ENCODE peak calls at places on chromosomes 7 and 10, in eight cellular contexts. One of them, this sample, is unnamed.

GRCh38 chr10:45246522-45246921 is 68.9 kb downstream of the OR13A1 start:
- DNase-seq in endothelial cell of umbilical vein: no peak
- DNase-seq in A549: no peak
- DNase-seq in GM12878: no peak
- DNase-seq in SK-N-SH: no peak
- DNase-seq in HCT116: no peak
- DNase-seq in NB4: no peak
- DNase-seq in HepG2: no peak
- DNase-seq in this sample: no peak

GRCh38 chr10:5480162-5480931 is 19.0 kb downstream of the CALML5 start:
- DNase-seq in endothelial cell of umbilical vein: no peak
- DNase-seq in A549: no peak
- DNase-seq in GM12878: no peak
- DNase-seq in SK-N-SH: no peak
- DNase-seq in HCT116: no peak
- DNase-seq in NB4: no peak
- DNase-seq in HepG2: no peak
- DNase-seq in this sample: no peak

GRCh38 chr7:23136216-23136615 is 30.6 kb downstream of the KLHL7 start:
- DNase-seq in endothelial cell of umbilical vein: no peak
- DNase-seq in A549: no peak
- DNase-seq in GM12878: no peak
- DNase-seq in SK-N-SH: no peak
- DNase-seq in HCT116: no peak
- DNase-seq in NB4: no peak
- DNase-seq in HepG2: no peak
- DNase-seq in this sample: no peak

GRCh38 chr10:47376522-47377220 is 7.4 kb downstream of the ZNF488 start:
- DNase-seq in endothelial cell of umbilical vein: no peak
- DNase-seq in A549: no peak
- DNase-seq in GM12878: no peak
- DNase-seq in SK-N-SH: peak
- DNase-seq in HCT116: no peak
- DNase-seq in NB4: no peak
- DNase-seq in HepG2: no peak
- DNase-seq in this sample: no peak

GRCh38 chr10:34470307-34470706 is 344.8 kb downstream of the PARD3 start:
- DNase-seq in endothelial cell of umbilical vein: no peak
- DNase-seq in A549: no peak
- DNase-seq in GM12878: no peak
- DNase-seq in SK-N-SH: no peak
- DNase-seq in HCT116: no peak
- DNase-seq in NB4: no peak
- DNase-seq in HepG2: peak
- DNase-seq in this sample: no peak

GRCh38 chr7:131015131-131015954 is 281.3 kb upstream of the KLF14 start:
- DNase-seq in endothelial cell of umbilical vein: peak
- DNase-seq in A549: peak
- DNase-seq in GM12878: no peak
- DNase-seq in SK-N-SH: no peak
- DNase-seq in HCT116: peak
- DNase-seq in NB4: no peak
- DNase-seq in HepG2: peak
- DNase-seq in this sample: no peak

GRCh38 chr10:12308102-12308501 is 41.2 kb upstream of the CAMK1D start:
- DNase-seq in endothelial cell of umbilical vein: no peak
- DNase-seq in A549: no peak
- DNase-seq in GM12878: no peak
- DNase-seq in SK-N-SH: no peak
- DNase-seq in HCT116: no peak
- DNase-seq in NB4: peak
- DNase-seq in HepG2: no peak
- DNase-seq in this sample: no peak

GRCh38 chr10:80429521-80429966 is 21.2 kb downstream of the PRXL2A start:
- DNase-seq in endothelial cell of umbilical vein: no peak
- DNase-seq in A549: peak
- DNase-seq in GM12878: no peak
- DNase-seq in SK-N-SH: no peak
- DNase-seq in HCT116: peak
- DNase-seq in NB4: no peak
- DNase-seq in HepG2: no peak
- DNase-seq in this sample: no peak

GRCh38 chr7:146902728-146903127 is 786.1 kb downstream of the CNTNAP2 start:
- DNase-seq in endothelial cell of umbilical vein: no peak
- DNase-seq in A549: no peak
- DNase-seq in GM12878: no peak
- DNase-seq in SK-N-SH: no peak
- DNase-seq in HCT116: no peak
- DNase-seq in NB4: peak
- DNase-seq in HepG2: no peak
- DNase-seq in this sample: no peak

GRCh38 chr7:135684134-135684533 is 21.8 kb downstream of the STMP1 start:
- DNase-seq in endothelial cell of umbilical vein: no peak
- DNase-seq in A549: no peak
- DNase-seq in GM12878: no peak
- DNase-seq in SK-N-SH: no peak
- DNase-seq in HCT116: no peak
- DNase-seq in NB4: no peak
- DNase-seq in HepG2: no peak
- DNase-seq in this sample: no peak

GRCh38 chr10:104642311-104643022 is 1.4 kb downstream of the SORCS3 start:
- DNase-seq in endothelial cell of umbilical vein: no peak
- DNase-seq in A549: peak
- DNase-seq in GM12878: no peak
- DNase-seq in SK-N-SH: peak
- DNase-seq in HCT116: no peak
- DNase-seq in NB4: no peak
- DNase-seq in HepG2: peak
- DNase-seq in this sample: peak

GRCh38 chr7:149195180-149196150 is at the start of gene ZNF282:
- DNase-seq in endothelial cell of umbilical vein: peak
- DNase-seq in A549: peak
- DNase-seq in GM12878: peak
- DNase-seq in SK-N-SH: peak
- DNase-seq in HCT116: peak
- DNase-seq in NB4: peak
- DNase-seq in HepG2: peak
- DNase-seq in this sample: peak

GRCh38 chr10:101030492-101031127 is 319 bp downstream of the PDZD7 start:
- DNase-seq in endothelial cell of umbilical vein: no peak
- DNase-seq in A549: no peak
- DNase-seq in GM12878: no peak
- DNase-seq in SK-N-SH: peak
- DNase-seq in HCT116: no peak
- DNase-seq in NB4: no peak
- DNase-seq in HepG2: no peak
- DNase-seq in this sample: no peak

GRCh38 chr10:6170638-6171037 is 32.1 kb upstream of the PFKFB3 start:
- DNase-seq in endothelial cell of umbilical vein: peak
- DNase-seq in A549: no peak
- DNase-seq in GM12878: no peak
- DNase-seq in SK-N-SH: no peak
- DNase-seq in HCT116: no peak
- DNase-seq in NB4: no peak
- DNase-seq in HepG2: no peak
- DNase-seq in this sample: no peak

GRCh38 chr10:12849351-12850181 is 151.9 kb downstream of the CCDC3 start:
- DNase-seq in endothelial cell of umbilical vein: peak
- DNase-seq in A549: no peak
- DNase-seq in GM12878: no peak
- DNase-seq in SK-N-SH: peak
- DNase-seq in HCT116: no peak
- DNase-seq in NB4: peak
- DNase-seq in HepG2: no peak
- DNase-seq in this sample: no peak

GRCh38 chr10:84908491-84908890 is 580.1 kb downstream of the CCSER2 start:
- DNase-seq in endothelial cell of umbilical vein: no peak
- DNase-seq in A549: peak
- DNase-seq in GM12878: no peak
- DNase-seq in SK-N-SH: no peak
- DNase-seq in HCT116: no peak
- DNase-seq in NB4: peak
- DNase-seq in HepG2: no peak
- DNase-seq in this sample: no peak

DNA sequence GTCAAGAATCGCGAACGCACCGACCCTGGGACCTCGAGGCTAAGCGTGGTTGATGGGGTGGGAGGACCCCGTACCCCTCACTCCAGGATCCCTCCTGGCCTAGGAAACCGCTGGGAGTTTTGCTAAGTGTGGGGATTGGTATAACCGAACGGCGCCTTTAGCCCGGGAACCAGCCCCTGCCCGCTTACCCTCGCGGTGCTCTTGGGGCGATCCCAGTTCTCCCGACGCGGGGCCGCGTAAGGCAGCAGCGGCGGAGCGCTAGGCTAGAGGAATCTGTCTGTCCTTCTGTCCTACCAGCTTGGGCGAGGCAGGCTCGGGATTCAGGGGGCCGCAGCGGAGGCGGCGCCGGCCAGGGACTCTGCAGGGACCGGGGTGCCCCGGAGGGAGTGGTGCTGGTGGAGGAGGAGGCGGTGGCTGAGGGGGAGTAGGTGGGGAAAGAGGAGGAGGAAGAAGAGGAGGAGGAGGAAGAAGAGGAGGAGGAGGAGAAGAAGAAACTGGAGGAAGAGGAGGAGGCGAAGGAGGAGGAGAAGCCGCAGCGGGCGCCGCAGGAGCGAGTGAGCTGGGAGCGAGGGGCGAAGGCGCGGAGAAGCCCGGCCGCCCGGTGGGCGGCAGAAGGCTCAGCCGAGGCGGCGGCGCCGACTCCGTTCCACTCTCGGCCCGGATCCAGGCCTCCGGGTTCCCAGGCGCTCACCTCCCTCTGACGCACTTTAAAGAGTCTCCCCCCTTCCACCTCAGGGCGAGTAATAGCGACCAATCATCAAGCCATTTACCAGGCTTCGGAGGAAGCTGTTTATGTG is 439 bp upstream of the EMX2 start:
- DNase-seq in endothelial cell of umbilical vein: no peak
- DNase-seq in A549: peak
- DNase-seq in GM12878: no peak
- DNase-seq in SK-N-SH: peak
- DNase-seq in HCT116: no peak
- DNase-seq in NB4: no peak
- DNase-seq in HepG2: no peak
- DNase-seq in this sample: peak
- TF ChIP-seq MAX in endothelial cell of umbilical vein: no peak
- TF ChIP-seq MAX in A549: no peak
- TF ChIP-seq MAX in GM12878: no peak
- TF ChIP-seq MAX in SK-N-SH: no peak
- TF ChIP-seq MAX in HCT116: no peak
- TF ChIP-seq MAX in NB4: no peak
- TF ChIP-seq MAX in HepG2: no peak
- TF ChIP-seq MAX in this sample: no peak

GRCh38 chr10:4255751-4256150 is 470.7 kb upstream of the KLF6 start:
- DNase-seq in endothelial cell of umbilical vein: no peak
- DNase-seq in A549: no peak
- DNase-seq in GM12878: no peak
- DNase-seq in SK-N-SH: no peak
- DNase-seq in HCT116: no peak
- DNase-seq in NB4: no peak
- DNase-seq in HepG2: no peak
- DNase-seq in this sample: no peak
- TF ChIP-seq MAX in endothelial cell of umbilical vein: no peak
- TF ChIP-seq MAX in A549: no peak
- TF ChIP-seq MAX in GM12878: no peak
- TF ChIP-seq MAX in SK-N-SH: no peak
- TF ChIP-seq MAX in HCT116: no peak
- TF ChIP-seq MAX in NB4: no peak
- TF ChIP-seq MAX in HepG2: no peak
- TF ChIP-seq MAX in this sample: no peak

GRCh38 chr7:142860968-142861367 is 6.1 kb downstream of the EPHB6 start:
- DNase-seq in endothelial cell of umbilical vein: no peak
- DNase-seq in A549: no peak
- DNase-seq in GM12878: no peak
- DNase-seq in SK-N-SH: no peak
- DNase-seq in HCT116: no peak
- DNase-seq in NB4: no peak
- DNase-seq in HepG2: no peak
- DNase-seq in this sample: no peak

GRCh38 chr7:142862401-142863400 is 7.8 kb downstream of the EPHB6 start:
- DNase-seq in endothelial cell of umbilical vein: no peak
- DNase-seq in A549: no peak
- DNase-seq in GM12878: no peak
- DNase-seq in SK-N-SH: no peak
- DNase-seq in HCT116: no peak
- DNase-seq in NB4: no peak
- DNase-seq in HepG2: no peak
- DNase-seq in this sample: no peak

GRCh38 chr7:142857625-142858024 is 2.7 kb downstream of the EPHB6 start:
- DNase-seq in endothelial cell of umbilical vein: no peak
- DNase-seq in A549: no peak
- DNase-seq in GM12878: no peak
- DNase-seq in SK-N-SH: no peak
- DNase-seq in HCT116: no peak
- DNase-seq in NB4: no peak
- DNase-seq in HepG2: no peak
- DNase-seq in this sample: no peak

GRCh38 chr7:142859411-142859810 is 4.5 kb downstream of the EPHB6 start:
- DNase-seq in endothelial cell of umbilical vein: no peak
- DNase-seq in A549: no peak
- DNase-seq in GM12878: no peak
- DNase-seq in SK-N-SH: no peak
- DNase-seq in HCT116: no peak
- DNase-seq in NB4: no peak
- DNase-seq in HepG2: no peak
- DNase-seq in this sample: no peak

DNA sequence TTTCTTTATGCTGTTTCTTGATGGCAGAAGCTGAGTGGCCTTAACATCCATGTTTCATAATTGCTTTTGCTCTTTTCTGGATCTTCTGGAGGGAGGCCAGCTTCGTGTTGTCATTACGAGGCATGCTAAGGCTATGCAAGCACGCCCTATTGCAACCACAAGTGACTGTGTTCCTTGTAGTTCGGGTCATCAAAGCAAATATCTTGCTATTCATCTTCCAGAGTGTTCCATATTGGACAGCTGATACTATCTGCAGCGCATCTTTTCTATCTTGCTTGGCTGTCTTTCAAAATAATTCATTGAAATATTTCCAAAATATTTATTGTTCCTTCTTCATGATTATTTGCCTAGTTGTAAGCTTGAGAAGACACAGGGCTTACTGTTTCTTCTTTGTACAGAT is 5.0 kb downstream of the EPHB6 start:
- DNase-seq in endothelial cell of umbilical vein: no peak
- DNase-seq in A549: peak
- DNase-seq in GM12878: no peak
- DNase-seq in SK-N-SH: no peak
- DNase-seq in HCT116: no peak
- DNase-seq in NB4: no peak
- DNase-seq in HepG2: no peak
- DNase-seq in this sample: no peak
- TF ChIP-seq MAX in endothelial cell of umbilical vein: no peak
- TF ChIP-seq MAX in A549: no peak
- TF ChIP-seq MAX in GM12878: no peak
- TF ChIP-seq MAX in SK-N-SH: no peak
- TF ChIP-seq MAX in HCT116: no peak
- TF ChIP-seq MAX in NB4: no peak
- TF ChIP-seq MAX in HepG2: no peak
- TF ChIP-seq MAX in this sample: no peak

GRCh38 chr7:16086743-16087142 is 334.6 kb downstream of the CRPPA start:
- DNase-seq in endothelial cell of umbilical vein: peak
- DNase-seq in A549: no peak
- DNase-seq in GM12878: no peak
- DNase-seq in SK-N-SH: no peak
- DNase-seq in HCT116: no peak
- DNase-seq in NB4: no peak
- DNase-seq in HepG2: no peak
- DNase-seq in this sample: no peak
- TF ChIP-seq MAX in endothelial cell of umbilical vein: no peak
- TF ChIP-seq MAX in A549: no peak
- TF ChIP-seq MAX in GM12878: no peak
- TF ChIP-seq MAX in SK-N-SH: no peak
- TF ChIP-seq MAX in HCT116: no peak
- TF ChIP-seq MAX in NB4: no peak
- TF ChIP-seq MAX in HepG2: no peak
- TF ChIP-seq MAX in this sample: no peak